ENCODE peak calls at places on chromosomes 1 and 21, in six cellular contexts. P is HCT116, E is GM12878, J is HepG2, C is K562, S is H1. A is an unnamed sample.

GRCh38 chr1:170593173-170593572 is 61.2 kb downstream of the GORAB start:
- DNase-seq in P (no peak), S (no peak), E (no peak), J (no peak), C (no peak), A (no peak)

GRCh38 chr1:223363856-223364684 is at the start of gene SUSD4:
- DNase-seq in P (no peak), E (no peak), J (no peak), C (peak), S (no peak), A (no peak)

GRCh38 chr1:200262326-200262965 is 147.4 kb downstream of the ZNF281 start:
- DNase-seq in J (no peak), S (no peak), P (no peak), C (no peak), E (peak), A (no peak)

GRCh38 chr1:224251741-224252146 is 68.7 kb downstream of the DEGS1 start:
- DNase-seq in S (no peak), C (no peak), J (no peak), P (no peak), E (no peak), A (no peak)

GRCh38 chr1:217924924-217925323 is 293.8 kb downstream of the SPATA17 start:
- DNase-seq in C (no peak), E (no peak), S (no peak), P (no peak), J (no peak), A (no peak)

GRCh38 chr1:237228421-237228820 is 186.4 kb downstream of the RYR2 start:
- DNase-seq in S (no peak), P (no peak), E (no peak), J (no peak), C (no peak), A (no peak)

GRCh38 chr1:87210151-87210550 is 118.5 kb upstream of the LMO4 start:
- DNase-seq in J (no peak), E (no peak), S (no peak), C (no peak), P (no peak), A (no peak)

GRCh38 chr1:204356997-204357396 is 2.7 kb downstream of the PLEKHA6 start:
- DNase-seq in C (no peak), E (no peak), P (no peak), J (no peak), S (no peak), A (no peak)

GRCh38 chr1:217026506-217026905 is 303.3 kb upstream of the ESRRG start:
- DNase-seq in P (no peak), J (no peak), C (no peak), S (no peak), E (no peak), A (no peak)

GRCh38 chr1:205933672-205934618 is 9.3 kb downstream of the SLC26A9 start:
- DNase-seq in J (peak), S (no peak), P (no peak), E (no peak), C (no peak), A (peak)

GRCh38 chr1:169874229-169874628 is 19.5 kb downstream of the SCYL3 start:
- DNase-seq in E (no peak), P (no peak), J (no peak), S (no peak), C (no peak), A (no peak)

GRCh38 chr1:112465122-112465521 is 43.6 kb upstream of the WNT2B start:
- DNase-seq in S (no peak), C (no peak), P (no peak), E (no peak), J (no peak), A (no peak)

GRCh38 chr1:46399307-46399706 is 5.2 kb downstream of the FAAH start:
- DNase-seq in J (no peak), P (no peak), E (no peak), C (no peak), S (no peak), A (no peak)

GRCh38 chr1:178739285-178740045 is 14.4 kb downstream of the RALGPS2 start:
- DNase-seq in E (no peak), P (no peak), S (no peak), C (no peak), J (no peak), A (no peak)

GRCh38 chr21:32336711-32337110 is 38.1 kb downstream of the MRAP start:
- DNase-seq in S (no peak), C (no peak), J (no peak), P (no peak), E (no peak), A (no peak)

GRCh38 chr21:32771134-32771523 is 426 bp downstream of the PAXBP1 start:
- DNase-seq in J (peak), C (peak), E (no peak), S (no peak), P (no peak), A (peak)

GRCh38 chr1:225388372-225388771 is 39.5 kb downstream of the LBR start:
- DNase-seq in E (no peak), C (no peak), S (no peak), J (no peak), P (no peak), A (no peak)

GRCh38 chr1:31410871-31411270 is 2.1 kb upstream of the SERINC2 start:
- DNase-seq in P (no peak), E (no peak), C (no peak), S (no peak), J (no peak), A (no peak)

GRCh38 chr1:82994866-82995370 is 1004.0 kb downstream of the TTLL7 start:
- DNase-seq in S (no peak), E (no peak), J (no peak), C (no peak), P (no peak), A (no peak)

GRCh38 chr1:111192074-111192473 is 8.4 kb downstream of the DENND2D start:
- DNase-seq in S (no peak), P (no peak), C (no peak), E (no peak), J (no peak), A (no peak)

GRCh38 chr1:5304702-5305101 is 650.3 kb downstream of the AJAP1 start:
- DNase-seq in P (no peak), E (no peak), J (no peak), C (peak), S (no peak), A (no peak)

GRCh38 chr21:46208761-46209721 is 19.5 kb downstream of the LSS start:
- DNase-seq in J (no peak), P (no peak), C (no peak), S (no peak), E (no peak), A (no peak)

GRCh38 chr1:36400514-36400824 is 2.8 kb upstream of the LSM10 start:
- DNase-seq in S (no peak), C (no peak), J (no peak), E (no peak), P (no peak), A (no peak)

GRCh38 chr1:19208710-19209438 is 1.2 kb downstream of the UBR4 start:
- DNase-seq in P (no peak), E (no peak), J (no peak), C (no peak), S (no peak), A (no peak)

GRCh38 chr1:44464361-44464760 is 59.3 kb downstream of the RNF220 start:
- DNase-seq in E (no peak), S (no peak), P (no peak), C (no peak), J (no peak), A (no peak)

GRCh38 chr1:62038594-62039284 is 155.9 kb upstream of the L1TD1 start:
- DNase-seq in E (no peak), S (no peak), P (no peak), C (peak), J (peak), A (no peak)

GRCh38 chr1:97759078-97759477 is 161.8 kb downstream of the DPYD start:
- DNase-seq in C (no peak), S (no peak), P (no peak), E (no peak), J (no peak), A (no peak)

GRCh38 chr21:25568230-25568629 is 39.1 kb downstream of the MRPL39 start:
- DNase-seq in E (no peak), P (no peak), J (no peak), C (no peak), S (no peak), A (no peak)

GRCh38 chr1:34354367-34354766 is 177.7 kb downstream of the C1orf94 start:
- DNase-seq in E (no peak), S (no peak), J (no peak), C (no peak), P (no peak), A (no peak)

GRCh38 chr21:37742532-37742931 is 173.7 kb downstream of the KCNJ6 start:
- DNase-seq in P (no peak), J (no peak), C (no peak), E (no peak), S (no peak), A (no peak)

GRCh38 chr1:151314137-151314875 is 12.9 kb downstream of the PI4KB start:
- DNase-seq in J (peak), E (no peak), S (no peak), C (no peak), P (no peak), A (no peak)

GRCh38 chr1:45035631-45036301 is 23.7 kb downstream of the UROD start:
- DNase-seq in J (no peak), P (no peak), C (peak), E (no peak), S (no peak), A (no peak)

GRCh38 chr21:44907966-44908364 is 12.7 kb downstream of the ITGB2 start:
- DNase-seq in C (peak), E (no peak), P (no peak), S (no peak), J (no peak), A (no peak)

GRCh38 chr21:44908496-44908895 is 12.2 kb downstream of the ITGB2 start:
- DNase-seq in P (no peak), C (no peak), E (no peak), J (no peak), S (no peak), A (no peak)

GRCh38 chr21:44907225-44907965 is 13.3 kb downstream of the ITGB2 start:
- DNase-seq in S (no peak), C (peak), P (no peak), E (no peak), J (peak), A (no peak)

GRCh38 chr21:44909719-44910118 is 11.0 kb downstream of the ITGB2 start:
- DNase-seq in P (no peak), E (no peak), C (no peak), J (no peak), S (no peak), A (no peak)

DNA sequence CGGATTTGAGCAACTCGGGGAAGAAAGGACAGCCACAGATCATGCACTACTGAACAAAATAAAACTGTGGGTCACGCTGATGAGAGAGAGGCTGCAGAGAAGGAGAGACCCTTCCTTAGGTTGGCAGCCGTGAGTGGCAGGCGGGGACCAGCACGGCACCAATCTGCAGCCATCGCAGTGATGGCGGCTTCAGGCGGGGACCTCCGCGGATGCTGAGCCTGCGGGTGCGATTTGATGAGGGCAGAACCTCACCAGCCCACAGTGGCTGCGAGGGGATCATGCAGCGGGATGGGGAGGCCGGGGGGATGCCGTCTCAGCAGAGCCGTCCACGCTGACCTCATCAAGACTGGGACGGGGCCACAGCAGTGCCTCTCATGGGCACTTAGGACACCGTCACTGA is 11.8 kb downstream of the ITGB2 start:
- DNase-seq in P (no peak), S (no peak), J (no peak), E (no peak), C (no peak), A (no peak)
- H3K4me3 ChIP-seq in P (no peak), S (no peak), J (no peak), E (no peak), C (no peak), A (no peak)

GRCh38 chr1:23118957-23119792 is 49.5 kb downstream of the LUZP1 start:
- DNase-seq in J (no peak), E (no peak), C (no peak), S (no peak), P (no peak), A (no peak)
- TF ChIP-seq YY1 in J (no peak), E (no peak), C (no peak), S (no peak), P (no peak), A (no peak)

DNA sequence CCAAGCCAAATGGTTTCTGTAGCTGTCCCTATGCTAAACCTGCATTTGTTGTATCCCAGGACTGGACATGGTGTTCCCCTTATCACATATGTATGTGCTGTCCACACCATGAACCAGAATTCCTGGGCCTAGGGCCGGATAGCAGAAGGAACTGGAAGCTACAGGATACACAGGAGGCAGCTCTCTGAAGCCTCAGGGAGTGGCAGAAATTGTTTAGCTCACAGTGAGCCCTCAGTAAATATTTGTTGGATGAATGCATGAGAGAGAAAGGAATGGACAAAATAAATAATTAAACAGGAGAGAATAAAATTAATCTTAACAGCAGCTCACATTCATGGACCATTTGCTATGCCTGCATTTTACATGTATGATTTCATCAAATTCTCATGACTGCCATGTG is 2.1 kb downstream of the NIPAL3 start:
- DNase-seq in C (no peak), J (no peak), E (no peak), S (no peak), P (no peak), A (no peak)
- TF ChIP-seq ZNF274 in C (no peak), J (no peak), E (no peak), S (no peak), P (no peak), A (no peak)

GRCh38 chr21:17866590-17866989 is 47.4 kb upstream of the C21orf91 start:
- DNase-seq in J (no peak), E (no peak), P (no peak), S (no peak), C (no peak), A (no peak)
- H3K4me3 ChIP-seq in J (no peak), E (no peak), P (no peak), S (no peak), C (no peak), A (no peak)

DNA sequence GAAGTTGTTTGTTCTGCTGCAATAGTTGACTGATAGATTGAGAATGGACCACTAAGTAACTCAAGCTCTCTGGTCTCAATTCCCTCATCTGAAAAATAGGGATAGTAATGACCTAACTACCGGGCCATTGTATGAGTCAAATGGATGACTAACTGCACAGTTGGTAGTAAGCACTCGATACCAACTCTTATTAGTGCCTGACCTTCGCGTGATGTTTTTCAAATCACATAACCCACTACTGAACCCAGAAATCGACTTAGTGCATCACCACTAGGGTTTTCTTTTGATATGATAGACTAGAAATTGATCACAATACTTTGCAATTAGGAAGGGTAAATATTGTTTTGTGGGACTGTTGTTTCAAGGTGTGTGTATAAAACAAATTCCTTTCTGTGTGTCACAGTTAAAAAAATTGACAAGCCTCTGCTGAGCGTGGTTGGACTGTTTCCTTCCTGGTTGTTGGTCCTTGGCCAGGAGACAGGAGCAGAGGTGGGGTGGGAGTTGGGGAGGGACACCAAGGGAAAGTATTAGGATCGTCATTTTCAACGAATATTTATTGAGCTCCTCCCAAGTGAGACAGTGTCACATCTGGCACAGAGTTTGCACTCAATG is 54.0 kb upstream of the LRP8 start:
- DNase-seq in E (no peak), P (peak), S (no peak), C (no peak), J (no peak), A (no peak)
- TF ChIP-seq YY1 in E (no peak), P (no peak), S (no peak), C (no peak), J (no peak), A (no peak)

DNA sequence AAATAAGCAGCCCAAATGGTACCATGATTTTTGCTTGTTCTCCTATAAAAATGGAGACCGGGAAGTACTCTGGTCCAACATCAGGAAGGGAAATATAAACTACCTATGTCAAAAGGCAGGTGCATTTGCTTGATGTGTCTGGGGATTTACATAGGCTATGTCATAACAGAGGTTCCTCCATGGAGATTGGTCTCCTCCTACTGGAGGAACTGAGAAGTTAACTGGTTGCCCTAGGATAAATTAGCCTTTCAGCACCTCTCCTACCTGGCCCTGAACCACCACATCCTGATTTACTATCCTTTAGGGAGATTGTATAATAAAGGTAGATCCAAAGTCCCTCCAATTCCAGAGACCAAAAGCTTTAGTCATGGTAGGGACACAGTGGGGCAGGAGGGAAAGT is 1109.3 kb upstream of the B3GALT2 start:
- DNase-seq in J (peak), P (peak), S (no peak), E (no peak), C (no peak), A (peak)
- TF ChIP-seq ZNF274 in J (no peak), P (no peak), S (no peak), E (no peak), C (no peak), A (no peak)

GRCh38 chr1:211352985-211353515 is 26.4 kb downstream of the TRAF5 start:
- DNase-seq in J (peak), S (no peak), C (peak), E (no peak), P (peak), A (peak)
- H3K4me3 ChIP-seq in J (peak), S (no peak), C (no peak), E (no peak), P (no peak), A (no peak)

DNA sequence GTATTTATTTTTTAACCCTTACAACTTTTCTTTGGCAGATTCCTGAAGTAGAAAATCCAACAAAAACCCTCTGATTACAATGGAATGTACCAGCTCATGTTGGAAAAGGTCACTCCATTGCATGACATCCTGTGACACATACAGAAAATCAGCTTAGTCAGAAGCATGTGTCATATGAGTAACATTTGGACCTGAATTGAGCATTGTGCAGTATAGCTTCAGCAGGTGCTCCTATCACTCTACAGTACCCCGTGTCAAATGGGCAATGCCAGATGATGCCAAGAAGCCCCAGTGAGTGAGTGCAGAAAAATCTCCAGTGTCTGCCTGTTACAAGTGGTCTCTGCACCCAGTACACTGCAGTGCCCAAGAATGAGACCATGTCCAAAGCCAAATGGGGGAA is 129.7 kb upstream of the RUNX1 start:
- DNase-seq in E (no peak), S (no peak), P (no peak), C (no peak), J (no peak), A (no peak)
- TF ChIP-seq YY1 in E (no peak), S (no peak), P (no peak), C (no peak), J (no peak), A (no peak)

GRCh38 chr1:2569060-2569459 is 12.9 kb downstream of the TNFRSF14 start:
- DNase-seq in C (no peak), E (no peak), J (no peak), S (no peak), P (no peak), A (no peak)

GRCh38 chr1:2564006-2564814 is 8.0 kb downstream of the TNFRSF14 start:
- DNase-seq in C (no peak), S (no peak), E (no peak), J (no peak), P (no peak), A (no peak)

GRCh38 chr1:2567083-2567679 is 11.0 kb downstream of the TNFRSF14 start:
- DNase-seq in E (no peak), P (no peak), C (no peak), J (no peak), S (no peak), A (no peak)

GRCh38 chr1:2564815-2565415 is 8.7 kb downstream of the TNFRSF14 start:
- DNase-seq in P (no peak), J (no peak), E (no peak), C (no peak), S (no peak), A (no peak)

DNA sequence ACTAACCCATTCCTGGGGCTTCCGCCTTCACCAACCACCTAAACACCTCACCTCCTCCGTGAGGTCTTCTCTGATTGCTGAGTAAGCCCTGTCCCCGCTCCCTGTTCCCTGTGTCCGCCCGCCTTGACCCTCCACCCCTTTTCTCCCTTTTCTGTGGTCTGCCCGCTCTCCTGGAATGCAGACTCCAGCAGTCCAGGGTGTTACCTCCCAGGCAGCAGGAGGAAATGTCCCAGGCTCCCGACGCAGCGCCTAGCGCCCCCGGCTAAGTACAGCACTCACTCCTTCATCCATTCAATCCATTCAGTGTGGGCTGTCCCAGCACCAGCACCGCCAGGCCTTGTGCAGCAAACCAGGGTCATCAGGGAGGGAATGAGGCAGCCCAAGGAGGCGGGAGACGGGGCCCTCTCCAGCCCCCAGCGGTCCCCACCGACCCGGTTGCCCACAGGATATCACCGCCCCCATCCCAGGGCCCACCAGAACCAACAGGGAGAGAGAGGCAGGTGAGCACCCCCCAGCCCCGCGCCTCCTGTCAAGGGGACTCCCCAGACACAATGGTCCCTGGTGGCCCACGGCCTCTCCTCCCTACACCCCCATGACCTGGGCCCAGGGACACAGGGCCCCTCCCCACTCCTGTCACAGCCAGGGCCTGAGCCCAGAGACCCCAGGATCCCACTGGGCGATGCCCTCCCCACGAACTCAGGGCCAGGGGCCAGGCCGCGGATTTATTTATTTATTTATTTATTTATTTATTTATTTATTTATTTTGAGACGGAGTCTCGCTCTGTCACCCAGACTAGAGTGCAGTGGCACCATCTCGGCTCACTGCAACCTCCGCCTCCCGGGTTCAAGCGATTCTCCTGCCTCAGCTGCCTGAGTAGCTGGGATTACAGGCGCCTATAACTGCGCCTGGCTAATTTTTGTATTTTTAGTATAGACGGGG is 10.2 kb downstream of the TNFRSF14 start:
- DNase-seq in P (no peak), C (no peak), J (no peak), S (no peak), E (no peak), A (no peak)
- TF ChIP-seq ZNF274 in P (no peak), C (no peak), J (no peak), S (no peak), E (no peak), A (no peak)